ENCODE peak calls at places on chromosomes 3 and 15, in six cellular contexts. One of them, this sample, is unnamed.

GRCh38 chr3:25567390-25567789 is 97.3 kb downstream of the TOP2B start:
- DNase-seq in neuronal stem cell: no peak
- DNase-seq in H9: no peak
- DNase-seq in IMR-90: no peak
- DNase-seq in mesendoderm: no peak
- DNase-seq in H1: no peak
- DNase-seq in this sample: no peak

GRCh38 chr15:39931615-39932014 is 2.3 kb upstream of the EIF2AK4 start:
- DNase-seq in neuronal stem cell: no peak
- DNase-seq in H9: no peak
- DNase-seq in IMR-90: no peak
- DNase-seq in mesendoderm: no peak
- DNase-seq in H1: no peak
- DNase-seq in this sample: no peak

GRCh38 chr3:61922118-61922517 is 360.7 kb downstream of the PTPRG start:
- DNase-seq in neuronal stem cell: no peak
- DNase-seq in H9: no peak
- DNase-seq in IMR-90: no peak
- DNase-seq in mesendoderm: peak
- DNase-seq in H1: no peak
- DNase-seq in this sample: peak

GRCh38 chr3:112638327-112639020 is 2.5 kb downstream of the CCDC80 start:
- DNase-seq in neuronal stem cell: no peak
- DNase-seq in H9: no peak
- DNase-seq in IMR-90: no peak
- DNase-seq in mesendoderm: no peak
- DNase-seq in H1: no peak
- DNase-seq in this sample: no peak

GRCh38 chr3:69558912-69559311 is 173.0 kb upstream of the FRMD4B start:
- DNase-seq in neuronal stem cell: no peak
- DNase-seq in H9: no peak
- DNase-seq in IMR-90: no peak
- DNase-seq in mesendoderm: no peak
- DNase-seq in H1: no peak
- DNase-seq in this sample: peak

GRCh38 chr3:114671741-114672510 is 378.1 kb downstream of the TIGIT start:
- DNase-seq in neuronal stem cell: no peak
- DNase-seq in H9: no peak
- DNase-seq in IMR-90: no peak
- DNase-seq in mesendoderm: no peak
- DNase-seq in H1: no peak
- DNase-seq in this sample: no peak

GRCh38 chr3:145953316-145953715 is 207.7 kb downstream of the PLOD2 start:
- DNase-seq in neuronal stem cell: no peak
- DNase-seq in H9: no peak
- DNase-seq in IMR-90: no peak
- DNase-seq in mesendoderm: no peak
- DNase-seq in H1: no peak
- DNase-seq in this sample: no peak

GRCh38 chr15:86849563-86849962 is 769.9 kb downstream of the AGBL1 start:
- DNase-seq in neuronal stem cell: no peak
- DNase-seq in H9: no peak
- DNase-seq in IMR-90: no peak
- DNase-seq in mesendoderm: no peak
- DNase-seq in H1: no peak
- DNase-seq in this sample: no peak

GRCh38 chr3:12961007-12961725 is 112.1 kb downstream of the IQSEC1 start:
- DNase-seq in neuronal stem cell: no peak
- DNase-seq in H9: no peak
- DNase-seq in IMR-90: no peak
- DNase-seq in mesendoderm: peak
- DNase-seq in H1: no peak
- DNase-seq in this sample: no peak

GRCh38 chr3:115512565-115513410 is 110.5 kb upstream of the GAP43 start:
- DNase-seq in neuronal stem cell: peak
- DNase-seq in H9: peak
- DNase-seq in IMR-90: peak
- DNase-seq in mesendoderm: peak
- DNase-seq in H1: no peak
- DNase-seq in this sample: no peak

GRCh38 chr3:174815750-174816149 is 43.4 kb upstream of the NAALADL2 start:
- DNase-seq in neuronal stem cell: no peak
- DNase-seq in H9: no peak
- DNase-seq in IMR-90: no peak
- DNase-seq in mesendoderm: no peak
- DNase-seq in H1: no peak
- DNase-seq in this sample: no peak

GRCh38 chr15:44812029-44812517 is 75.7 kb downstream of the TRIM69 start:
- DNase-seq in neuronal stem cell: no peak
- DNase-seq in H9: no peak
- DNase-seq in IMR-90: no peak
- DNase-seq in mesendoderm: no peak
- DNase-seq in H1: no peak
- DNase-seq in this sample: no peak

GRCh38 chr15:59976480-59976879 is 27.6 kb upstream of the FOXB1 start:
- DNase-seq in neuronal stem cell: no peak
- DNase-seq in H9: no peak
- DNase-seq in IMR-90: no peak
- DNase-seq in mesendoderm: no peak
- DNase-seq in H1: no peak
- DNase-seq in this sample: no peak

GRCh38 chr3:16239082-16239770 is 25.5 kb downstream of the DPH3 start:
- DNase-seq in neuronal stem cell: no peak
- DNase-seq in H9: no peak
- DNase-seq in IMR-90: no peak
- DNase-seq in mesendoderm: no peak
- DNase-seq in H1: no peak
- DNase-seq in this sample: no peak

GRCh38 chr15:75024102-75024636 is 779 bp downstream of the PPCDC start:
- DNase-seq in neuronal stem cell: no peak
- DNase-seq in H9: no peak
- DNase-seq in IMR-90: peak
- DNase-seq in mesendoderm: peak
- DNase-seq in H1: no peak
- DNase-seq in this sample: no peak

GRCh38 chr3:13655074-13655913 is 106.4 kb downstream of the FBLN2 start:
- DNase-seq in neuronal stem cell: peak
- DNase-seq in H9: peak
- DNase-seq in IMR-90: peak
- DNase-seq in mesendoderm: peak
- DNase-seq in H1: no peak
- DNase-seq in this sample: peak

GRCh38 chr3:151178208-151178845 is 24.7 kb downstream of the GPR171 start:
- DNase-seq in neuronal stem cell: no peak
- DNase-seq in H9: no peak
- DNase-seq in IMR-90: no peak
- DNase-seq in mesendoderm: no peak
- DNase-seq in H1: no peak
- DNase-seq in this sample: no peak

GRCh38 chr3:104556372-104557078 is 810.2 kb upstream of the ALCAM start:
- DNase-seq in neuronal stem cell: no peak
- DNase-seq in H9: no peak
- DNase-seq in IMR-90: no peak
- DNase-seq in mesendoderm: peak
- DNase-seq in H1: no peak
- DNase-seq in this sample: no peak

GRCh38 chr3:197511130-197511529 is 44.6 kb downstream of the BDH1 start:
- DNase-seq in neuronal stem cell: no peak
- DNase-seq in H9: no peak
- DNase-seq in IMR-90: peak
- DNase-seq in mesendoderm: no peak
- DNase-seq in H1: no peak
- DNase-seq in this sample: no peak

GRCh38 chr3:188721990-188722389 is 449.8 kb upstream of the TPRG1 start:
- DNase-seq in neuronal stem cell: no peak
- DNase-seq in H9: no peak
- DNase-seq in IMR-90: peak
- DNase-seq in mesendoderm: no peak
- DNase-seq in H1: no peak
- DNase-seq in this sample: no peak

GRCh38 chr3:40930131-40930538 is 269.2 kb upstream of the CTNNB1 start:
- DNase-seq in neuronal stem cell: no peak
- DNase-seq in H9: no peak
- DNase-seq in IMR-90: no peak
- DNase-seq in mesendoderm: peak
- DNase-seq in H1: no peak
- DNase-seq in this sample: peak

GRCh38 chr3:124492824-124493223 is 237.4 kb upstream of the UMPS start:
- DNase-seq in neuronal stem cell: no peak
- DNase-seq in H9: peak
- DNase-seq in IMR-90: peak
- DNase-seq in mesendoderm: peak
- DNase-seq in H1: peak
- DNase-seq in this sample: peak

DNA sequence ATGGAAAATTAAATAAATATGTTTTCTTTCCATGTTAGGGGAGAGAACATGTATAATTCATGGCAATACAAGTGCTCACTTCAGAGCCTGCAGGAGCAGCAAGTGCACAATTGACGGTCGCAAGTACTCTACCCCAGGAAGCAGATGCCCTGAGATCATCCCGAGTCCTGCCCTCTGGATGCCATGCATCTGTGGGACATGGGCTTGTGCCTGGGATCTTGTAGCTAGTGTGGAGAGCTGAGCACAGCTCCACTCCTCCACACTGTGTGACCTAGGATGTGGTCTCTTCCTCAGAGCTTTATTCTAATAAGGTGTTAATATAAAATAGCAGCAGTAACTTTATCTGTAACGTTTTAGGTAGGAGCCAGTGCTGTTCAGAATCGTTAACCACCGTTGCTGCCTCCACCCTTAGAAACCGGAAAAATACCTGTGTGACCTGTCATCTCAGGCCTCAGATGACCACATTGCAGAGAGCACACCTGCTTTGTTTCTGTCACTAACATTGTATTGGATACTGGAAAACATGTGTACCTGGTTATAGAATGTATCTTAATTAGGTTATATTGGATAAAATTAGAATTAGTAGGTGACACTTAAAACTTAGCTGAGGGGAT is 105.0 kb upstream of the GOLGA6L6 start:
- DNase-seq in neuronal stem cell: no peak
- DNase-seq in H9: no peak
- DNase-seq in IMR-90: no peak
- DNase-seq in mesendoderm: no peak
- DNase-seq in H1: no peak
- DNase-seq in this sample: peak
- H3K4ac ChIP-seq in neuronal stem cell: no peak
- H3K4ac ChIP-seq in H9: no peak
- H3K4ac ChIP-seq in IMR-90: no peak
- H3K4ac ChIP-seq in mesendoderm: no peak
- H3K4ac ChIP-seq in H1: no peak
- H3K4ac ChIP-seq in this sample: no peak

GRCh38 chr15:67133738-67134576 is 68.6 kb downstream of the SMAD3 start:
- DNase-seq in neuronal stem cell: peak
- DNase-seq in H9: no peak
- DNase-seq in IMR-90: peak
- DNase-seq in mesendoderm: peak
- DNase-seq in H1: no peak
- DNase-seq in this sample: no peak
- H3K18ac ChIP-seq in neuronal stem cell: peak
- H3K18ac ChIP-seq in H9: no peak
- H3K18ac ChIP-seq in IMR-90: peak
- H3K18ac ChIP-seq in mesendoderm: peak
- H3K18ac ChIP-seq in H1: no peak
- H3K18ac ChIP-seq in this sample: no peak

DNA sequence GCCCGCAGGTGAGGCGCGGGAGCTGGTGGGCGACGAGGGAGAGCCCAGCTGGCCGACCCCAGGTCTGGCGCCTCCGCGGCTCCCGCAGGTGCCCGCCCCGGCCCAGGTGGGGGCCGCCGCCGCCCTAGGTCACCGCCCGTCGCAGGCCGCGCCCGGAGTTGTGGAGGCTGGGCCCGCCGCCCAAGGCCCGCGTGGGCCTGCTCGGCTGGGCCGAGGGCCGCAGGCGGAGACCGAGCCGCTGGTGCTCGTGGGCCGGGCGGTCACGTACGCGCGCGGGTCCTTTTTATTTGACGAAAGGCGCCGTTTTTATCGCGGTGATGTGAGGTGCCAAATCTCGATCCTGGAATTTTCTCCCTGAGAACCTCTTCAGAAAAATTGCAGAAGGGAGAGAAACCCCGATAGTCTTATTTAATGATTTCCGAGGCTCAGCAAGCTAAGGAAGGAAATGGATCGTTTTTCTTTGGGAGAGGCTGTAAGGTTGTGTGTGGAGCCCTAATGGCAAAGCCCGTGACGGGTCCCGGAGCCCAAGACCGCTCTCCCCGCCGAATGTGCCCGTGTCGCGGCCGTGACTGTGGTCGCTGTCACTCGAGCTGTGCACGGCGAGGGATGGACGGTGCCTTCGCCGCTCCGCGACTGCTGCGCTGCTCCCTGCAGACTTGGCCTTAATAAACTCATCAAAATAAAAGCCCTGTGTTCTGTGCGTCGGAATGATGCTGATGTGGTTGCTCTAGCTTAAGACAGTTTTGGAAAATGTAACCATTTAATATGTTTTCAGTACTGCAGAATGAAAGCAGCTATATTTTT is 603 bp downstream of the APPL1 start:
- DNase-seq in neuronal stem cell: peak
- DNase-seq in H9: peak
- DNase-seq in IMR-90: peak
- DNase-seq in mesendoderm: peak
- DNase-seq in H1: no peak
- DNase-seq in this sample: peak
- H3K4ac ChIP-seq in neuronal stem cell: no peak
- H3K4ac ChIP-seq in H9: no peak
- H3K4ac ChIP-seq in IMR-90: peak
- H3K4ac ChIP-seq in mesendoderm: peak
- H3K4ac ChIP-seq in H1: no peak
- H3K4ac ChIP-seq in this sample: peak

DNA sequence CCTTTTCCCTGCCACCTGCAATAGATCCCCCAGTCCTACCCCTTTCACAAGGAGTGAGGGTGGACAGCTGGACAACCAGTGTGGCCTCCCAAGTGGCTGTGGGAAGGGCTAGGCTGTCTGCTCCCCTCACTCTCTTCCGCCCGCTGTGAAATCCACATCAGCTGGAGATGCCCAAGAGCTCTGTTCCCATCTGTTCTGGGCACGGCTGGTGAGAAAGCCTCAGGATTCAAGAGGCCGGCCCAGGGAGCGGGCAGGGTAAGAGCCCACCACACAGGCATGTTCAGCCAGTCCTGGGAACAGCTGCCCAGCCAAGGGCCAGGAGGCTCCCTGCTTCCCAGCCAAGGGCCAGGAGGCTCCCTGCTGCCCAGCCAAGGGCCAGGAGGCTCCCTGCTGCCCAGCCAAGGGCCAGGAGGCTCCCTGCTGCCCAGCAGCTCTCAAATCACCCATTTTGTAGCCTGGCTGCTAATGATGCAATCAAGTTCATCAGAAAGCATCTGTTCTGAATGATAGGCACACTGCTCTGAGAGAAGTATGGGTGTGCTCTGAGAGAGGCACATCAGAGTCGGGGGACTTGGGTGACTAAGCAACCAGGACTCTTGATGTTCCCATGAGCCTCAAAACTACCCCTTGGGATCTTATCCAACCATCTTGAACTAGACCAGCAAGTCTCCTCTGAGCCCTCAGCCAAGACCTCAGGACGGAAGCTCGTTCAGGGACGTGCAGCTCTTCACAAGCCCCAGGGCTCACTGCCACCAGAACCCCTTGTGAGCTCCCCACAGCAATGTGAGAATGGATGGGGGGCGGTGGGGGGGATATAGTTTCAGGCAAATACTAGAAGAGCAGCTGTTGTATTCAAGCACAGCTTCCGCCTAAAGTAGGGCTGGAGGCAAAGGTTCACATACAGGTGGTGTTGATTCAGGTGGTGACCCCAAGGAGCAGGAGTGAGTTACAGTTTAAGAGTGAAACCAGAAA is 52.4 kb upstream of the HES1 start:
- DNase-seq in neuronal stem cell: no peak
- DNase-seq in H9: no peak
- DNase-seq in IMR-90: no peak
- DNase-seq in mesendoderm: no peak
- DNase-seq in H1: no peak
- DNase-seq in this sample: no peak
- H3K18ac ChIP-seq in neuronal stem cell: peak
- H3K18ac ChIP-seq in H9: no peak
- H3K18ac ChIP-seq in IMR-90: no peak
- H3K18ac ChIP-seq in mesendoderm: peak
- H3K18ac ChIP-seq in H1: no peak
- H3K18ac ChIP-seq in this sample: no peak